ENCODE peak calls at places on chromosomes 1 and 21, in five cellular contexts. One of them, this sample, is unnamed.
A peak's percentile ranks its signal among the peaks of the same experiment; 100 is the strongest.

GRCh38 chr1:54297596-54298283 is 97.8 kb downstream of the MRPL37 start:
- DNase-seq in colonic mucosa: peak; percentile 85
- DNase-seq in endodermal cell: no peak
- DNase-seq in H9: no peak
- DNase-seq in mammary epithelial cell: no peak
- DNase-seq in this sample: no peak

GRCh38 chr1:197355248-197355995 is 87.4 kb downstream of the CRB1 start:
- DNase-seq in colonic mucosa: no peak
- DNase-seq in endodermal cell: no peak
- DNase-seq in H9: no peak
- DNase-seq in mammary epithelial cell: no peak
- DNase-seq in this sample: no peak

GRCh38 chr1:71644997-71645396 is 564.2 kb upstream of the ZRANB2 start:
- DNase-seq in colonic mucosa: no peak
- DNase-seq in endodermal cell: no peak
- DNase-seq in H9: no peak
- DNase-seq in mammary epithelial cell: no peak
- DNase-seq in this sample: no peak

GRCh38 chr1:9699361-9699760 is 47.8 kb downstream of the PIK3CD start:
- DNase-seq in colonic mucosa: no peak
- DNase-seq in endodermal cell: no peak
- DNase-seq in H9: no peak
- DNase-seq in mammary epithelial cell: peak; percentile 63
- DNase-seq in this sample: no peak

GRCh38 chr1:22350171-22350961 is 101.3 kb upstream of the ZBTB40 start:
- DNase-seq in colonic mucosa: no peak
- DNase-seq in endodermal cell: peak; percentile 78
- DNase-seq in H9: peak; percentile 63
- DNase-seq in mammary epithelial cell: no peak
- DNase-seq in this sample: no peak

GRCh38 chr1:104991702-104992101 is 1242.0 kb downstream of the AMY1C start:
- DNase-seq in colonic mucosa: no peak
- DNase-seq in endodermal cell: no peak
- DNase-seq in H9: no peak
- DNase-seq in mammary epithelial cell: no peak
- DNase-seq in this sample: no peak

GRCh38 chr1:29364101-29364678 is 127.9 kb downstream of the PTPRU start:
- DNase-seq in colonic mucosa: no peak
- DNase-seq in endodermal cell: peak; percentile 26
- DNase-seq in H9: peak; percentile 16
- DNase-seq in mammary epithelial cell: no peak
- DNase-seq in this sample: no peak

GRCh38 chr1:230867119-230867902 is 1.0 kb downstream of the C1orf198 start:
- DNase-seq in colonic mucosa: no peak
- DNase-seq in endodermal cell: no peak
- DNase-seq in H9: no peak
- DNase-seq in mammary epithelial cell: peak; percentile 6
- DNase-seq in this sample: no peak

GRCh38 chr1:157105988-157106812 is 6.6 kb upstream of the ETV3L start:
- DNase-seq in colonic mucosa: no peak
- DNase-seq in endodermal cell: no peak
- DNase-seq in H9: no peak
- DNase-seq in mammary epithelial cell: peak; percentile 56
- DNase-seq in this sample: peak; percentile 76

GRCh38 chr21:35594905-35595304 is 465.4 kb downstream of the SETD4 start:
- DNase-seq in colonic mucosa: no peak
- DNase-seq in endodermal cell: no peak
- DNase-seq in H9: no peak
- DNase-seq in mammary epithelial cell: no peak
- DNase-seq in this sample: no peak

GRCh38 chr1:164673584-164674214 is 114.7 kb downstream of the PBX1 start:
- DNase-seq in colonic mucosa: no peak
- DNase-seq in endodermal cell: peak; percentile 85
- DNase-seq in H9: peak; percentile 65
- DNase-seq in mammary epithelial cell: no peak
- DNase-seq in this sample: no peak

GRCh38 chr1:100710881-100711660 is 8.5 kb upstream of the VCAM1 start:
- DNase-seq in colonic mucosa: no peak
- DNase-seq in endodermal cell: no peak
- DNase-seq in H9: no peak
- DNase-seq in mammary epithelial cell: peak; percentile 29
- DNase-seq in this sample: no peak

GRCh38 chr1:42266253-42267135 is 68.5 kb downstream of the FOXJ3 start:
- DNase-seq in colonic mucosa: no peak
- DNase-seq in endodermal cell: peak; percentile 49
- DNase-seq in H9: no peak
- DNase-seq in mammary epithelial cell: peak; percentile 52
- DNase-seq in this sample: peak; percentile 30

GRCh38 chr1:145701306-145701862 is 5.8 kb downstream of the PDZK1 start:
- DNase-seq in colonic mucosa: no peak
- DNase-seq in endodermal cell: no peak
- DNase-seq in H9: no peak
- DNase-seq in mammary epithelial cell: no peak
- DNase-seq in this sample: no peak

GRCh38 chr1:217363319-217363718 is 267.6 kb downstream of the GPATCH2 start:
- DNase-seq in colonic mucosa: no peak
- DNase-seq in endodermal cell: no peak
- DNase-seq in H9: no peak
- DNase-seq in mammary epithelial cell: peak; percentile 32
- DNase-seq in this sample: no peak

GRCh38 chr21:42384184-42384583 is 11.7 kb downstream of the TMPRSS3 start:
- DNase-seq in colonic mucosa: no peak
- DNase-seq in endodermal cell: no peak
- DNase-seq in H9: no peak
- DNase-seq in mammary epithelial cell: no peak
- DNase-seq in this sample: no peak

GRCh38 chr1:78492376-78492950 is 1.7 kb downstream of the PTGFR start:
- DNase-seq in colonic mucosa: no peak
- DNase-seq in endodermal cell: no peak
- DNase-seq in H9: no peak
- DNase-seq in mammary epithelial cell: no peak
- DNase-seq in this sample: no peak

GRCh38 chr1:152906023-152906565 is 2.3 kb upstream of the IVL start:
- DNase-seq in colonic mucosa: no peak
- DNase-seq in endodermal cell: no peak
- DNase-seq in H9: no peak
- DNase-seq in mammary epithelial cell: peak; percentile 100
- DNase-seq in this sample: peak; percentile 65

GRCh38 chr1:27403931-27404330 is 11.5 kb downstream of the GPR3 start:
- DNase-seq in colonic mucosa: no peak
- DNase-seq in endodermal cell: no peak
- DNase-seq in H9: no peak
- DNase-seq in mammary epithelial cell: no peak
- DNase-seq in this sample: no peak
- H3K27ac ChIP-seq in colonic mucosa: peak overlapping the region; percentile 42
- H3K27ac ChIP-seq in endodermal cell: peak overlapping the region; percentile 9
- H3K27ac ChIP-seq in H9: no peak overlapping the region
- H3K27ac ChIP-seq in mammary epithelial cell: no peak overlapping the region
- H3K27ac ChIP-seq in this sample: no peak overlapping the region

GRCh38 chr1:106995970-106996369 is 60.5 kb upstream of the PRMT6 start:
- DNase-seq in colonic mucosa: no peak
- DNase-seq in endodermal cell: no peak
- DNase-seq in H9: no peak
- DNase-seq in mammary epithelial cell: peak; percentile 35
- DNase-seq in this sample: no peak
- H3K27ac ChIP-seq in colonic mucosa: no peak overlapping the region
- H3K27ac ChIP-seq in endodermal cell: no peak overlapping the region
- H3K27ac ChIP-seq in H9: no peak overlapping the region
- H3K27ac ChIP-seq in mammary epithelial cell: no peak overlapping the region
- H3K27ac ChIP-seq in this sample: no peak overlapping the region

GRCh38 chr1:3627515-3628253 is 2.9 kb downstream of the TPRG1L start:
- DNase-seq in colonic mucosa: no peak
- DNase-seq in endodermal cell: no peak
- DNase-seq in H9: no peak
- DNase-seq in mammary epithelial cell: no peak
- DNase-seq in this sample: no peak

GRCh38 chr1:3624194-3625136 is at the start of gene TPRG1L:
- DNase-seq in colonic mucosa: peak; percentile 99
- DNase-seq in endodermal cell: peak; percentile 99
- DNase-seq in H9: peak; percentile 98
- DNase-seq in mammary epithelial cell: peak; percentile 94
- DNase-seq in this sample: peak; percentile 80

GRCh38 chr1:3623441-3624150 is 1.2 kb upstream of the TPRG1L start:
- DNase-seq in colonic mucosa: no peak
- DNase-seq in endodermal cell: no peak
- DNase-seq in H9: no peak
- DNase-seq in mammary epithelial cell: no peak
- DNase-seq in this sample: no peak

GRCh38 chr1:3628445-3628844 is 3.6 kb downstream of the TPRG1L start:
- DNase-seq in colonic mucosa: no peak
- DNase-seq in endodermal cell: no peak
- DNase-seq in H9: no peak
- DNase-seq in mammary epithelial cell: no peak
- DNase-seq in this sample: no peak

GRCh38 chr1:3625151-3625907 is 514 bp downstream of the TPRG1L start:
- DNase-seq in colonic mucosa: peak; percentile 70
- DNase-seq in endodermal cell: peak; percentile 75
- DNase-seq in H9: no peak
- DNase-seq in mammary epithelial cell: peak; percentile 46
- DNase-seq in this sample: peak; percentile 32
- H3K27ac ChIP-seq in colonic mucosa: peak overlapping the region; percentile 77
- H3K27ac ChIP-seq in endodermal cell: no peak overlapping the region
- H3K27ac ChIP-seq in H9: no peak overlapping the region
- H3K27ac ChIP-seq in mammary epithelial cell: no peak overlapping the region
- H3K27ac ChIP-seq in this sample: no peak overlapping the region

DNA sequence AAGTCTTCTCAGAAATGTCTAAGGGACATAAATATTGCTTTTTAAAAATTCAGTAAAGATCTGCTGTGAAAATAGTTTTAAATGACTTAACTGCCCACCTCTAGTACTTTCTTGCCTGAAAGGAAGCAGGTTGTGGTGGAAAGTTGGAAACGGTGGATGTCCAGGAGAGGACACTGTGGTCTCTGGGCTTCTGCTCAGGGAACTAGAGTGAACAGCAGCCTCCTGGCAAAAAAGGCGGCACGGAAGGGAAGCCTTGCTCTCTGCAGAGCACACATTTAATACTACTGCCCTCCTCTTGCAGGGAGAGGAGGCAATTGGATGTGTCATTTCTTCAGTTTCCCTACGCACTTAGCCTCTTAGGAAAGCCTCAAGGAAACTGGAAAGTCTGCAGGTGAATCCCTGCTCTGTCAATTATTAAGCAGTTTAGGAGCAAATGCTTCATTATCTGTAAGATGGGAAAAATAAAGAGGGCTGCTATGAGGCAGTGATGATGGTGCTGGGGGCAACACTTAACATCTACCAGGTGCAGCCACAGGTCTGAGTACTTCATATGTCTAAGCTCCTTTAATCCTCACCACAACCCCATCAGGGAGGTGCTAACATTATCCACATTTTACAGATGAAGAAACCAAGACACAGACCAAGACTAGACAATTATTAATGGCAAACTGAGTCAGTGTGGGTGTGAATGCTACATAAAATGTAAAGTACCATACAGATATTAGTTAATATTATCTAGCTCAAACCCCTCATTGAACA is 108.8 kb upstream of the ADAR start:
- DNase-seq in colonic mucosa: no peak
- DNase-seq in endodermal cell: no peak
- DNase-seq in H9: no peak
- DNase-seq in mammary epithelial cell: no peak
- DNase-seq in this sample: no peak
- H3K27ac ChIP-seq in colonic mucosa: no peak overlapping the region
- H3K27ac ChIP-seq in endodermal cell: no peak overlapping the region
- H3K27ac ChIP-seq in H9: no peak overlapping the region
- H3K27ac ChIP-seq in mammary epithelial cell: no peak overlapping the region
- H3K27ac ChIP-seq in this sample: no peak overlapping the region

GRCh38 chr1:50879137-50879536 is 80.9 kb downstream of the FAF1 start:
- DNase-seq in colonic mucosa: no peak
- DNase-seq in endodermal cell: no peak
- DNase-seq in H9: no peak
- DNase-seq in mammary epithelial cell: no peak
- DNase-seq in this sample: no peak

GRCh38 chr1:50878434-50878833 is 81.6 kb downstream of the FAF1 start:
- DNase-seq in colonic mucosa: no peak
- DNase-seq in endodermal cell: no peak
- DNase-seq in H9: no peak
- DNase-seq in mammary epithelial cell: no peak
- DNase-seq in this sample: no peak

GRCh38 chr1:50873458-50874187 is 86.4 kb downstream of the FAF1 start:
- DNase-seq in colonic mucosa: peak; percentile 86
- DNase-seq in endodermal cell: peak; percentile 92
- DNase-seq in H9: peak; percentile 81
- DNase-seq in mammary epithelial cell: peak; percentile 31
- DNase-seq in this sample: peak; percentile 61
- H3K27ac ChIP-seq in colonic mucosa: no peak overlapping the region
- H3K27ac ChIP-seq in endodermal cell: no peak overlapping the region
- H3K27ac ChIP-seq in H9: no peak overlapping the region
- H3K27ac ChIP-seq in mammary epithelial cell: no peak overlapping the region
- H3K27ac ChIP-seq in this sample: no peak overlapping the region

GRCh38 chr1:63679589-63679988 is 86.4 kb downstream of the PGM1 start:
- DNase-seq in colonic mucosa: no peak
- DNase-seq in endodermal cell: no peak
- DNase-seq in H9: no peak
- DNase-seq in mammary epithelial cell: no peak
- DNase-seq in this sample: no peak
- H3K27ac ChIP-seq in colonic mucosa: no peak overlapping the region
- H3K27ac ChIP-seq in endodermal cell: no peak overlapping the region
- H3K27ac ChIP-seq in H9: no peak overlapping the region
- H3K27ac ChIP-seq in mammary epithelial cell: no peak overlapping the region
- H3K27ac ChIP-seq in this sample: no peak overlapping the region

GRCh38 chr1:155134322-155134721 is 1.3 kb upstream of the SLC50A1 start:
- DNase-seq in colonic mucosa: no peak
- DNase-seq in endodermal cell: no peak
- DNase-seq in H9: no peak
- DNase-seq in mammary epithelial cell: peak; percentile 23
- DNase-seq in this sample: no peak

GRCh38 chr1:155134858-155135415 is 715 bp upstream of the SLC50A1 start:
- DNase-seq in colonic mucosa: peak; percentile 93
- DNase-seq in endodermal cell: peak; percentile 87
- DNase-seq in H9: peak; percentile 76
- DNase-seq in mammary epithelial cell: peak; percentile 99
- DNase-seq in this sample: peak; percentile 98

GRCh38 chr1:155135416-155136197 is at the start of gene SLC50A1:
- DNase-seq in colonic mucosa: peak; percentile 95
- DNase-seq in endodermal cell: peak; percentile 98
- DNase-seq in H9: peak; percentile 95
- DNase-seq in mammary epithelial cell: peak; percentile 91
- DNase-seq in this sample: peak; percentile 86

GRCh38 chr1:155131846-155132245 is 3.8 kb upstream of the SLC50A1 start:
- DNase-seq in colonic mucosa: no peak
- DNase-seq in endodermal cell: no peak
- DNase-seq in H9: no peak
- DNase-seq in mammary epithelial cell: no peak
- DNase-seq in this sample: no peak

DNA sequence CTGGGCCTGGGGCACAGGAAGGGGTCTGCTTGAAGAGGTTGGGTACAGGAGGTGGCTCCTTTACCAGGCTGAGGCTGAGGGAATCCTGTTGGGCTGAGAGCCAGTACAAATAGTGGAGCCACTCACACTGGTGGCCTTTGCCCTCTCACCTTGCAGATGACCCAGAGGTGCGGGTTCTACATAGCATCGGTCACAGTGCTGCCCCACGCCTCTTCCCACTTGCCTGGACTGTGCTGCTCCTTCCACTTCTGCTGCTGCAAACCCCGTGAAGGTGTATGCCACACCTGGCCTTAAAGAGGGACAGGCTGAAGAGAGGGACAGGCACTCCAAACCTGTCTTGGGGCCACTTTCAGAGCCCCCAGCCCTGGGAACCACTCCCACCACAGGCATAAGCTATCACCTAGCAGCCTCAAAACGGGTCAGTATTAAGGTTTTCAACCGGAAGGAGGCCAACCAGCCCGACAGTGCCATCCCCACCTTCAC is 1.8 kb upstream of the SLC50A1 start:
- DNase-seq in colonic mucosa: peak; percentile 43
- DNase-seq in endodermal cell: no peak
- DNase-seq in H9: no peak
- DNase-seq in mammary epithelial cell: no peak
- DNase-seq in this sample: no peak
- H3K27ac ChIP-seq in colonic mucosa: peak overlapping the region; percentile 98
- H3K27ac ChIP-seq in endodermal cell: no peak overlapping the region
- H3K27ac ChIP-seq in H9: no peak overlapping the region
- H3K27ac ChIP-seq in mammary epithelial cell: peak overlapping the region; percentile 91
- H3K27ac ChIP-seq in this sample: peak overlapping the region; percentile 100

This sample was measured in astrocyte.